ENCODE peak calls at places on chromosome 5, in five cellular contexts. A is psoas muscle, S is NCI-H345, D is NCI-H1105, Q is frontal cortex. K is an unnamed sample.

GRCh38 chr5:56112526-56113121 is 117.9 kb upstream of the IL6ST start:
- DNase-seq in D (no peak), A (no peak), S (no peak), Q (no peak), K (no peak)

GRCh38 chr5:154176191-154176590 is 14.3 kb upstream of the GALNT10 start:
- DNase-seq in S (no peak), A (no peak), D (no peak), Q (no peak), K (no peak)

GRCh38 chr5:74369173-74369572 is 271.4 kb downstream of the ENC1 start:
- DNase-seq in A (no peak), S (no peak), D (no peak), Q (no peak), K (no peak)

GRCh38 chr5:435156-435790 is 7.7 kb upstream of the EXOC3 start:
- DNase-seq in S (no peak), D (no peak), A (peak), Q (no peak), K (no peak)

GRCh38 chr5:624951-625230 is 12.8 kb downstream of the CEP72 start:
- DNase-seq in S (no peak), A (peak), Q (no peak), D (no peak), K (no peak)

GRCh38 chr5:2249442-2249841 is 366.7 kb upstream of the IRX4 start:
- DNase-seq in S (no peak), Q (no peak), D (no peak), A (no peak), K (no peak)

GRCh38 chr5:146291421-146292074 is 47.1 kb upstream of the POU4F3 start:
- DNase-seq in Q (no peak), S (peak), A (no peak), D (peak), K (peak)

GRCh38 chr5:59525957-59526356 is 367.6 kb downstream of the PDE4D start:
- DNase-seq in D (no peak), S (no peak), Q (no peak), A (no peak), K (no peak)

K was measured in NCI-H2081.